ENCODE peak calls at places on chromosomes 1 and 21, in six cellular contexts. T is WTC11, U is body of pancreas, Z is SK-N-SH, Q is astrocyte, A is endothelial cell. M is an unnamed sample.

GRCh38 chr1:245142171-245142798 is 12.5 kb upstream of the KIF26B start:
- DNase-seq in T (no peak), U (no peak), Z (no peak), Q (no peak), A (no peak), M (no peak)

GRCh38 chr1:56202186-56202585 is 377.2 kb downstream of the PLPP3 start:
- DNase-seq in T (no peak), U (no peak), Z (no peak), Q (peak), A (no peak), M (no peak)

GRCh38 chr1:211511947-211512346 is 20.0 kb upstream of the RD3 start:
- DNase-seq in T (no peak), U (no peak), Z (no peak), Q (peak), A (no peak), M (peak)

GRCh38 chr1:26923711-26924110 is 2.2 kb downstream of the NUDC start:
- DNase-seq in T (no peak), U (no peak), Z (no peak), Q (no peak), A (no peak), M (no peak)

GRCh38 chr1:240608707-240609106 is 3.2 kb downstream of the GREM2 start:
- DNase-seq in T (peak), U (no peak), Z (peak), Q (no peak), A (peak), M (no peak)

GRCh38 chr21:38956791-38957571 is 151.3 kb downstream of the ETS2 start:
- DNase-seq in T (no peak), U (peak), Z (no peak), Q (peak), A (no peak), M (no peak)

GRCh38 chr1:79079770-79080169 is 73.2 kb upstream of the ADGRL4 start:
- DNase-seq in T (peak), U (peak), Z (no peak), Q (peak), A (peak), M (peak)

GRCh38 chr1:119040906-119041305 is 52.8 kb upstream of the TBX15 start:
- DNase-seq in T (no peak), U (peak), Z (no peak), Q (no peak), A (no peak), M (peak)

GRCh38 chr1:110345480-110345879 is 6.3 kb downstream of the RBM15 start:
- DNase-seq in T (no peak), U (no peak), Z (no peak), Q (no peak), A (no peak), M (no peak)

GRCh38 chr1:154423303-154423987 is 18.3 kb downstream of the IL6R start:
- DNase-seq in T (no peak), U (no peak), Z (no peak), Q (peak), A (no peak), M (peak)

GRCh38 chr1:85321237-85321964 is 45.0 kb upstream of the BCL10 start:
- DNase-seq in T (no peak), U (no peak), Z (no peak), Q (peak), A (no peak), M (no peak)

GRCh38 chr1:150807674-150808073 is 386 bp downstream of the CTSK start:
- DNase-seq in T (no peak), U (no peak), Z (no peak), Q (no peak), A (no peak), M (peak)

GRCh38 chr1:11682799-11683198 is 1.9 kb upstream of the MAD2L2 start:
- DNase-seq in T (no peak), U (no peak), Z (no peak), Q (no peak), A (no peak), M (peak)

GRCh38 chr1:214584805-214585766 is 17.9 kb upstream of the CENPF start:
- DNase-seq in T (no peak), U (no peak), Z (no peak), Q (peak), A (no peak), M (peak)

GRCh38 chr21:43792406-43792805 is 3.0 kb downstream of the RRP1 start:
- DNase-seq in T (no peak), U (no peak), Z (no peak), Q (no peak), A (no peak), M (no peak)

GRCh38 chr1:24300971-24301370 is 18.2 kb upstream of the GRHL3 start:
- DNase-seq in T (no peak), U (no peak), Z (no peak), Q (no peak), A (no peak), M (no peak)

GRCh38 chr1:248905949-248906740 is at the start of gene PGBD2:
- DNase-seq in T (peak), U (peak), Z (peak), Q (peak), A (peak), M (peak)

GRCh38 chr1:50110084-50110615 is 1.4 kb downstream of the ELAVL4 start:
- DNase-seq in T (no peak), U (no peak), Z (no peak), Q (no peak), A (no peak), M (no peak)

GRCh38 chr1:51489472-51489871 is 29.6 kb downstream of the EPS15 start:
- DNase-seq in T (no peak), U (no peak), Z (no peak), Q (no peak), A (no peak), M (no peak)

GRCh38 chr1:245444181-245444580 is 289.4 kb downstream of the KIF26B start:
- DNase-seq in T (no peak), U (no peak), Z (no peak), Q (no peak), A (no peak), M (no peak)

GRCh38 chr1:209614906-209615305 is 31.4 kb downstream of the CAMK1G start:
- DNase-seq in T (no peak), U (no peak), Z (no peak), Q (no peak), A (no peak), M (no peak)

GRCh38 chr1:199685369-199685768 is 342.1 kb upstream of the NR5A2 start:
- DNase-seq in T (no peak), U (no peak), Z (no peak), Q (peak), A (no peak), M (peak)

GRCh38 chr21:21000576-21001175 is 2.5 kb downstream of the NCAM2 start:
- DNase-seq in T (no peak), U (no peak), Z (no peak), Q (no peak), A (no peak), M (no peak)

GRCh38 chr21:29691616-29692491 is 247.9 kb downstream of the GRIK1 start:
- DNase-seq in T (no peak), U (no peak), Z (no peak), Q (no peak), A (no peak), M (no peak)

GRCh38 chr1:236142358-236143103 is at the start of gene GPR137B:
- DNase-seq in T (peak), U (peak), Z (peak), Q (peak), A (peak), M (peak)

GRCh38 chr1:9385801-9386573 is 93.3 kb downstream of the SPSB1 start:
- DNase-seq in T (no peak), U (no peak), Z (no peak), Q (no peak), A (no peak), M (no peak)

GRCh38 chr1:155177918-155178281 is 4.3 kb downstream of the TRIM46 start:
- DNase-seq in T (no peak), U (no peak), Z (no peak), Q (no peak), A (no peak), M (no peak)

GRCh38 chr1:54973205-54973921 is 7.1 kb upstream of the TMEM61 start:
- DNase-seq in T (no peak), U (peak), Z (peak), Q (peak), A (peak), M (peak)

GRCh38 chr1:24927473-24927872 is 2.6 kb downstream of the RUNX3 start:
- DNase-seq in T (no peak), U (no peak), Z (no peak), Q (no peak), A (no peak), M (no peak)

GRCh38 chr1:219442575-219442974 is 170.3 kb downstream of the ZC3H11B start:
- DNase-seq in T (no peak), U (no peak), Z (no peak), Q (peak), A (no peak), M (peak)

GRCh38 chr1:220368352-220369265 is 96.4 kb upstream of the RAB3GAP2 start:
- DNase-seq in T (no peak), U (no peak), Z (no peak), Q (peak), A (no peak), M (no peak)

GRCh38 chr1:172893146-172893841 is 157.4 kb downstream of the TNFSF18 start:
- DNase-seq in T (no peak), U (no peak), Z (no peak), Q (peak), A (no peak), M (peak)

GRCh38 chr1:33802268-33802667 is 61.6 kb upstream of the HMGB4 start:
- DNase-seq in T (no peak), U (no peak), Z (no peak), Q (no peak), A (no peak), M (no peak)

GRCh38 chr1:160108888-160109662 is 6.5 kb upstream of the ATP1A2 start:
- DNase-seq in T (no peak), U (peak), Z (peak), Q (peak), A (peak), M (peak)

GRCh38 chr1:109928591-109929111 is 18.0 kb downstream of the CSF1 start:
- DNase-seq in T (no peak), U (peak), Z (no peak), Q (peak), A (no peak), M (peak)

GRCh38 chr1:44660176-44660575 is 14.1 kb downstream of the TMEM53 start:
- DNase-seq in T (no peak), U (peak), Z (peak), Q (no peak), A (no peak), M (no peak)

GRCh38 chr1:35702540-35702939 is 16.1 kb downstream of the C1orf216 start:
- DNase-seq in T (no peak), U (no peak), Z (no peak), Q (no peak), A (no peak), M (no peak)
- TF ChIP-seq CTCF in T (peak), U (no peak), Z (no peak), Q (no peak), A (no peak), M (no peak)

GRCh38 chr1:36345353-36345752 is 21.9 kb upstream of the EVA1B start:
- DNase-seq in T (no peak), U (no peak), Z (no peak), Q (no peak), A (no peak), M (no peak)

GRCh38 chr1:36341626-36342320 is 18.3 kb upstream of the EVA1B start:
- DNase-seq in T (no peak), U (no peak), Z (no peak), Q (no peak), A (no peak), M (no peak)

GRCh38 chr1:36344395-36344680 is 20.9 kb upstream of the EVA1B start:
- DNase-seq in T (no peak), U (no peak), Z (no peak), Q (no peak), A (no peak), M (no peak)

GRCh38 chr1:36343651-36344394 is 20.4 kb upstream of the EVA1B start:
- DNase-seq in T (no peak), U (no peak), Z (no peak), Q (no peak), A (no peak), M (no peak)

DNA sequence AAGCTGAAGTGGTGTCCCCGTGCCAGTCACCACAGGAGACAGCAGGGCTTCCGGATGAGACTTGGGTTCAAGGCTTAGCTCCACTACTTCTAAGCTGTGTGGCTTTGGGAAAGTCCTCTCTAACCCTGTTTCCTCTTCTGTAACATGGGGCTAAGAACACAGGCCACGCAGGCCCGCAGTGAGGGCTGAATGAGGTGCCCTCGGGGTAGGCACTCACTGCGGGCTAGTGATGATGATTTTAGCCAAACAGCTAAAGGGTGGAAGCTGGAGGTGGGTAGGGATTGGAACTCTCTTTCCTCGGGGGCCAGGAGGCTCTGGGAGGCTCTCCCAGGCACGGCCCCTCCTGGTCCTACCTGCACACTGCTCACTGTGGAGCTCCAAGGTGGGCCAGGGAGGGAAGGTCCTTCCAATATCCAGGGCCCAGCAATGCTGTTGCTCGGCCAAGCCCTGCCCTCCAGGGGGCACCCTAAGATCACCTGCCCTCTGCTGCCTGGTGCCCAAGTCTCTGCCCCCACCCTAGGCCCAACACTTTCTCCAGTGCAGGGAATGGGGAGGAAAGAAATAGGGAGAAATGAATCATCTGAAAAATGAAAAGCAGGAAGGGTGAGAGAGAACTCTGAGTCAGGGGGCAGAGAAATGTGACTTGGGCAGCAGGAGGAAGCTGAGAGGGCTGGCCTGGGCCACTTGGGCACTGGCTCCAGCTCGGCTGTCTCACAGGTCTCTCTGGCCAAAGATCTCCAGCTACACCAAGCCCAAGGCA is 19.2 kb upstream of the EVA1B start:
- DNase-seq in T (peak), U (peak), Z (peak), Q (no peak), A (peak), M (peak)
- TF ChIP-seq CTCF in T (peak), U (peak), Z (peak), Q (peak), A (peak), M (peak)

GRCh38 chr1:58908539-58909161 is 124.8 kb upstream of the JUN start:
- DNase-seq in T (no peak), U (no peak), Z (no peak), Q (no peak), A (no peak), M (peak)

GRCh38 chr1:58914925-58915324 is 131.1 kb upstream of the JUN start:
- DNase-seq in T (no peak), U (no peak), Z (no peak), Q (no peak), A (no peak), M (no peak)

GRCh38 chr1:58909914-58910681 is 126.3 kb upstream of the JUN start:
- DNase-seq in T (no peak), U (no peak), Z (no peak), Q (no peak), A (no peak), M (no peak)

GRCh38 chr1:58909162-58909560 is 125.3 kb upstream of the JUN start:
- DNase-seq in T (no peak), U (no peak), Z (no peak), Q (peak), A (no peak), M (peak)

DNA sequence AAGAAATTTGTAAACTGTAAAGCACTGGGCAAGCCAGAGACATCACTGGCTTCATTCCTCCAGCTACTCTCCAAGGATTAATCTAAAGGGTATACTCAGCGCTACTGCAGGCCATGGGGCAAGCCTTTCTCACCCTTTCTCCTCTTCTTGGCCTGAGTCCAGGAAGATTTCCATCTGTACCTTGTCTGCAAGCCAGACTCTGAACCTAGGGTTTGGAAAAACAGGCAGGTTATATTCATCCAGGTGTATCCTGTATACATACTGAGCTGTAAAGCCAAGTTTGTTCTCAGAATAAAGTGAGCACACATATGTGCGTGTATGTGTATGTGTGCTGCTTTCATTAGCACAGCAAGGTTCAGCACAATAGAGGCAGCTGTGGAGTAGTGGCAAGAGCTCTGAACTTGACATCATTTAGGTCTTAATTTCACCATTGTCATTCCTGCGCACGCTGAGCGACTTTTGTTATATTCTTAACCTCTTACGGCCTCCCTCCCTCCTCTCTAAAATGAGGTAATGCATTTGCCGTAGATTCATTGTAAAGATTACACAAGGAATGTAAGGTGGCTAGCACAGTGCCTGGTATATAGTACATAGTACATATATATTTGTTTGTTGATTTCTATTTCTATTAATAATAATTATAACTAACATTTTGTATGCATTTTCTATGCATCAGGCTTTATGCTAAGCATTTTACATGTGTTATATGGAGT is 128.2 kb upstream of the JUN start:
- DNase-seq in T (no peak), U (no peak), Z (no peak), Q (no peak), A (no peak), M (no peak)
- TF ChIP-seq CTCF in T (no peak), U (no peak), Z (no peak), Q (no peak), A (no peak), M (no peak)

GRCh38 chr21:45406801-45407628 is 2.0 kb downstream of the COL18A1 start:
- DNase-seq in T (peak), U (no peak), Z (no peak), Q (no peak), A (peak), M (no peak)
- TF ChIP-seq CTCF in T (no peak), U (no peak), Z (no peak), Q (no peak), A (no peak), M (no peak)

DNA sequence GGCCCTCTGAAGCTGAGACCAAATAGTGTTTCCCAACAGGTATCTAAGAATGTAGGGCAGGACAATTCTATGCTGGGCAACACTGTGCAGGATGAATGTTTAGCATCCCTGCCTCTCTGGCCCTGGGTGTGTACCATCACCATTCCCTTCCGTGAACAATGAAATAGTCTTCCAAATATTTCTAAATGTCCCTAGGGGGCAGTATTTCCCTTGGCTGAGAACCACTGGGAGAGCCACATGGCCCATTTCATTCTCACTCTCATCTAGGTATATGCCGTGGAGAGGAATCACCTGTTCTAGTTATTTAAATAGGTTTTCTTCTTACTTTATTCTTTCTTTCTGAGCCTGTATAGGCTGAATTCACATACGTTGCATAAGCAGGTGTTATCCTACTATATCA is 395.0 kb downstream of the PRDM2 start:
- DNase-seq in T (no peak), U (peak), Z (peak), Q (no peak), A (no peak), M (peak)
- TF ChIP-seq CTCF in T (peak), U (no peak), Z (no peak), Q (peak), A (peak), M (peak)

DNA sequence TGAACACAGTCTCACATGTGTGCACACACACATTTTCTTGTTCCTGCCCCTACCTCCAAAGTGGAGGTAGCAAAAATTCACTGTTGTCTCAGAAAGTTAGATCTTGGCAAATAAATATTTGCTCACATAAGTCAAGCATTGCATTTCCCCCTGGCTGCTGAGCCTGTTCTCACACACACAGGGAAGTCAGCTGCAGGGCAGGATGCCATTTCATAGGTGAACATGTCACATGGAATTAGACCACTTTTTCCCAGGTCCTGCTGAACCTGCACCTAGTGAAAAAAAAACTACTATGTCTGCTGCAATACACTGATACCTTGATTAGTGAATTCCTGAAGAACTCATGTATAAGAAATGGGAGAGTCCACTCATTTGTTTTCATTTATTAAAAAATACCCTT is 5.3 kb upstream of the CD55 start:
- DNase-seq in T (no peak), U (peak), Z (no peak), Q (no peak), A (no peak), M (no peak)
- TF ChIP-seq CTCF in T (no peak), U (peak), Z (no peak), Q (no peak), A (no peak), M (no peak)

DNA sequence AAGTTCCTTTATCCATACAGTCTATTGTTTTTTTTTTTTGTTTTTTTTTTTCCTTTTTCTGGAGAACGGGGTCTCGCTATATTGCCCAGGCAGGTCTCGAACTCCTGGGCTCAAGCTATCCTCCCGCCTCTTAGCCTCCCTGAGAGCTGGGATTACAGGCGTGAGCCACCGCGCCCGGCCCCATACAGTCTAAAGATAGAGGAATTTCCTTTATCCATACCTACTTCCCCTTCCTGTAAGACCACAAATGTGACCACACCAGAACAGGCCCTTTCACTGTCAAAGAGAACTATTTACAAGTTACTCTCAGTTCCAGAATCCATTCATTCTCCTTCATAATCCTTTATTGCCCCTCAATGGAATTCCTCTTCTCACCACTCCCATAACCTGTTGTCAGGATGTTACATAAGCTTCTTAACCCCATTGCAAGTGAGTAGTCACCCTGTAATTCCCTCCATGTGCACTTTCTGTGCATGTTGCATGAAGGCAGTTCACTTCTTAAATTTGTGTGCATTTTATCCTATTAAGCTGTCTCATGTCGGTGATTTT is 26.3 kb upstream of the SLC5A9 start:
- DNase-seq in T (no peak), U (no peak), Z (no peak), Q (no peak), A (no peak), M (no peak)
- TF ChIP-seq CTCF in T (no peak), U (no peak), Z (no peak), Q (no peak), A (no peak), M (no peak)

M was measured in fibroblast of the aortic adventitia.